ENCODE peak calls at places on chromosome 22, in nine cellular contexts. O, Y, V, T, M, J, B, E and Z are unnamed samples.
A peak's percentile ranks its signal among the peaks of the same experiment; 100 is the strongest.

GRCh38 chr22:47303161-47303890 is 540.9 kb downstream of the TBC1D22A start:
- DNase-seq in B (no peak), M (no peak), J (no peak), V (no peak), O (peak; percentile 60), T (no peak), E (no peak), Y (no peak), Z (no peak)

GRCh38 chr22:33807465-33807864 is 112.8 kb downstream of the LARGE1 start:
- DNase-seq in O (no peak), M (peak; percentile 48), E (no peak), J (no peak), V (no peak), Y (no peak), B (no peak), T (no peak), Z (no peak)

GRCh38 chr22:39527481-39527961 is 5.0 kb downstream of the RPS19BP1 start:
- DNase-seq in J (no peak), Y (no peak), T (no peak), O (no peak), M (peak; percentile 27), V (no peak), B (no peak), E (no peak), Z (no peak)

GRCh38 chr22:31105282-31105929 is 2.0 kb downstream of the SELENOM start:
- DNase-seq in E (no peak), J (no peak), O (no peak), M (no peak), V (no peak), T (no peak), Y (no peak), B (peak; percentile 7), Z (no peak)

GRCh38 chr22:27588915-27589314 is 212.6 kb downstream of the MN1 start:
- DNase-seq in M (no peak), B (no peak), O (no peak), J (no peak), E (no peak), Y (no peak), T (no peak), V (no peak), Z (no peak)

GRCh38 chr22:45125198-45125597 is 38.5 kb upstream of the NUP50 start:
- DNase-seq in V (no peak), T (no peak), J (peak; percentile 39), B (no peak), M (peak; percentile 94), O (no peak), Y (no peak), E (peak; percentile 72), Z (no peak)

GRCh38 chr22:20401376-20402020 is 7.5 kb downstream of the ZNF74 start:
- DNase-seq in E (no peak), B (no peak), V (no peak), J (no peak), M (no peak), O (peak; percentile 68), Y (no peak), T (no peak), Z (no peak)

GRCh38 chr22:27108425-27109114 is 451.2 kb downstream of the MIAT start:
- DNase-seq in V (no peak), J (no peak), Y (no peak), M (no peak), T (peak; percentile 66), B (no peak), E (no peak), O (no peak), Z (no peak)

GRCh38 chr22:47010211-47010610 is 247.8 kb downstream of the TBC1D22A start:
- DNase-seq in T (no peak), M (no peak), J (no peak), V (no peak), E (no peak), O (no peak), Y (no peak), B (no peak), Z (no peak)

GRCh38 chr22:38733329-38734202 is 22.2 kb downstream of the SUN2 start:
- DNase-seq in T (peak; percentile 77), J (peak; percentile 70), Y (peak; percentile 64), M (peak; percentile 55), E (no peak), V (no peak), B (peak; percentile 47), O (no peak), Z (no peak)

GRCh38 chr22:39545310-39546063 is 12.9 kb upstream of the RPS19BP1 start:
- DNase-seq in O (no peak), V (no peak), T (no peak), B (no peak), Y (no peak), E (no peak), J (peak; percentile 88), M (no peak), Z (no peak)

GRCh38 chr22:25764270-25765015 is 22.5 kb downstream of the MYO18B start:
- DNase-seq in E (no peak), O (no peak), V (no peak), T (no peak), J (peak; percentile 47), Y (no peak), M (no peak), B (no peak), Z (no peak)
- TF ChIP-seq CTCF in E (no peak), O (no peak), V (no peak), T (no peak), J (peak; percentile 43), Y (no peak), M (no peak), B (no peak), Z (no peak)

DNA sequence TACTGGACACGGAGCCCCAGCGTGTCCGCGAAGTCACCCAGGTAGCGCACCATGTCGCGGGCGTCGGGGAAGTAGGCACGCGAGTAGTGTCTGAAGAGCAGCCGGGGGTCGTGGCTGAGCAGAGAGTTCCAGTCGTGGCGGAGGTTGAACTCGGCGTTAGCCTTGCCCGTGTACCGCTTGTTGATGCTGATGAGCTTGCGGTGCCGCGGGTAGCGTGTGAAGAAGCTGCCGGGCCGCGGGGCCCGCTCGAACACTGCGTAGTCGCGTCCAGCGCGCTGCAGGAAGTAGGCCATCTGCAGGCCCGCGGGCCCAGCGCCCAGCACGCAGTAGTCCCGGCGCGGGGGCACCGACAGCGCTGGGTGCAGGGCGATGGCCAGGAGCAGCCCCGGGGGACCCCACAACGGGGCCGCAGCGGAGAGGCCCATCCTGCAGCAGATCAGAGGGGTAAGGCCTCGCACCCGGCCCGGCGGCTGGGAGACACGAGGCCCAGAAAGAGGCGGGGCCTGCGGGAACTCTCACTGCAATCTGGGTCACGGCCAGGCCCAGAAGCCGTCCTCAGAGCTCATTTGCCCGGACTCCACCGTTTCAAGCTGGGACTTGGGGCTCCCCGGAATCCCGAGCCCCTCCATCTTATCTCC is 723 bp downstream of the FOXRED2 start:
- DNase-seq in O (no peak), V (no peak), Y (no peak), M (no peak), T (no peak), B (no peak), J (no peak), E (no peak), Z (no peak)
- H3K4me3 ChIP-seq in O (peak overlapping the region; percentile 51), V (peak overlapping the region; percentile 60), Y (peak overlapping the region; percentile 74), M (no peak overlapping the region), T (peak overlapping the region; percentile 66), B (peak overlapping the region; percentile 42), J (peak overlapping the region; percentile 35), E (peak overlapping the region; percentile 61), Z (peak overlapping the region; percentile 61)

GRCh38 chr22:42902875-42903510 is 45.9 kb upstream of the ARFGAP3 start:
- DNase-seq in E (peak; percentile 70), M (peak; percentile 87), T (no peak), J (peak; percentile 68), Y (no peak), V (no peak), O (no peak), B (no peak), Z (no peak)

GRCh38 chr22:42905702-42906183 is 48.7 kb upstream of the ARFGAP3 start:
- DNase-seq in O (no peak), E (no peak), V (no peak), T (peak; percentile 80), J (no peak), M (no peak), Y (peak; percentile 74), B (peak; percentile 62), Z (no peak)

GRCh38 chr22:42905217-42905616 is 48.1 kb upstream of the ARFGAP3 start:
- DNase-seq in E (no peak), O (no peak), M (no peak), V (no peak), Y (peak; percentile 67), J (no peak), B (no peak), T (peak; percentile 76), Z (no peak)

GRCh38 chr22:42904049-42904448 is 47.0 kb upstream of the ARFGAP3 start:
- DNase-seq in B (no peak), V (no peak), J (no peak), M (no peak), T (no peak), E (no peak), O (no peak), Y (no peak), Z (no peak)

DNA sequence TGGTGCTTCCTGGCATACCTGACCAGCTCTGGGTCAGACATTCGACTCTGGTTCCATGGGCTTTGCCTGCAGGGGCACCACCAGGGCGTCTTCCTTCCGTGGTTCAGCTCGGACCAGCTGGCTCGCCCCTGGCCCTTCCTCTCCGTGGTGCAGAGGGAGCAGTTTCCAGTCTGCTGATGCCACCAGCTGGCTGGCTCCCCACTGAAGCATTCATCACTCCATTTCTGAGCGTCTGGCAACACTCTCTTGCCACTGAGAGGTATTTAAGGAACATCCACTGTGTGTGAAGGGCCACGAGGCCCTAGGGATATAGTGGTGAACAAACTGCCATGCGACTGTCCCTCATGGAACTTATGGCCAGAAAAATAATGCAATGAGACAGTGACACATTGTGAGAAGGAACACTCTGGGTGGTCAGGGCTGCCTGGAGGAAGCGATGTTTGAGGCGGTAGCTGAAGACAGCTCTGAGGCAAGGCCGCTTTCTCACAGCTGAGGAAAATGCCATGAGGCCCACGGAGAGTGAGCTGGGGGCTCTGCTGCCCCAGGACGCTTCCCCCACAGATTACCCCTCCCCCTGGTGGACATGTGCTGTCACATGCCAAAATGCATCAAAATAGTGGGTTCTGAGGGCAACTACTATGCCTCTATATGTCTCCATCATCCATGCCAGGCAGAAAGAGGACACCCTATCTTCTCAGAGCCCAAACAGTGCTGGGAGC is 44.9 kb upstream of the ARFGAP3 start:
- DNase-seq in V (no peak), B (peak; percentile 74), J (no peak), Y (peak; percentile 74), M (no peak), O (no peak), E (no peak), T (peak; percentile 86), Z (no peak)
- TF ChIP-seq CTCF in V (no peak), B (peak; percentile 30), J (peak; percentile 36), Y (no peak), M (no peak), O (no peak), E (no peak), T (peak; percentile 15), Z (peak; percentile 41)

DNA sequence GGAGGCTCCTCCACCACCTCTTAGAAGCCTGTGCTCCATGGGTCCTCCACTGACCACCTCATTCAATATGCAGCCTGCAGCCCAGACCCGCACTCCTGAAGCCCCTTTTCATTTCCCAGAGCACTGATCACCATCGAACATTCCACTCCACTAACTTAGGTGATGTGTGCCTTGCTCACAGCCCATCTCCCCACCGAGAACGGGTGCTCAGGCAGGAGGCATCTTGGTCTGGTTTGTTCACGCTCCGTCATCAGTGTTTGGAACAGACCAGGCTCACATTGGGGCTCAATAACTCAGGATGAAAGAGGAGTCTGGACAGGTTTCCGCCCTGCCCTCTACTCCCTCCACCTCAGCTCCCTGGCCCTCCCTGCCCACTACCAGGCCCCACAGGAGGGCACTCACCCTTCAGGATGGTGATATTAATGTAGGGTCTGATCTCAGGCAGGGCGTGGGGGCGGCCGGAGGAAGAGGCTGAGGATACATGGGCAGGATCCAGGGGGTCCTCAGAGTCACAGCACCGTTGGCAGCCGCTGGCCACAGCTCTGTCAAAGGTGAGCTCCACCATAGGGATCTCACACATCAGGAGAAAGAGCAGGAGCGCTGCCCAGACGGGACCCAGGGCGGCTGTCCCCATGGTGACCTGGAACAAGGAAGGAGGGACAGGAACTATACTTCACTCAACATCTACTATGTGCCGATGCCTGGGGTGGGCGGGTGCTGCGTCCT is 3.1 kb downstream of the C1QTNF6 start:
- DNase-seq in O (no peak), M (no peak), V (no peak), J (no peak), Y (peak; percentile 12), E (no peak), T (peak; percentile 15), B (no peak), Z (no peak)
- H3K4me3 ChIP-seq in O (no peak overlapping the region), M (no peak overlapping the region), V (no peak overlapping the region), J (no peak overlapping the region), Y (no peak overlapping the region), E (no peak overlapping the region), T (no peak overlapping the region), B (no peak overlapping the region), Z (no peak overlapping the region)